ENCODE peak calls at places on chromosomes 16 and 17, in seven cellular contexts. K is HCT116, U is H1, J is HepG2, Z is SK-N-SH, X is GM12878, T is K562. S is an unnamed sample.

GRCh38 chr17:65514082-65514481 is 47.4 kb downstream of the AXIN2 start:
- DNase-seq in K (no peak), U (no peak), J (no peak), Z (no peak), X (no peak), T (no peak), S (peak)

GRCh38 chr16:70696368-70696767 is 10.5 kb upstream of the MTSS2 start:
- DNase-seq in K (no peak), U (no peak), J (no peak), Z (no peak), X (no peak), T (no peak), S (no peak)

GRCh38 chr17:67095803-67096202 is 51.4 kb downstream of the CACNG1 start:
- DNase-seq in K (no peak), U (no peak), J (peak), Z (no peak), X (no peak), T (no peak), S (peak)

GRCh38 chr17:64273006-64273405 is 9.9 kb upstream of the TEX2 start:
- DNase-seq in K (no peak), U (no peak), J (no peak), Z (no peak), X (no peak), T (no peak), S (no peak)

GRCh38 chr17:73719588-73720071 is 75.4 kb upstream of the SDK2 start:
- DNase-seq in K (no peak), U (no peak), J (peak), Z (peak), X (no peak), T (no peak), S (no peak)

GRCh38 chr17:49996495-49997255 is 1.7 kb upstream of the DLX3 start:
- DNase-seq in K (no peak), U (peak), J (no peak), Z (peak), X (no peak), T (peak), S (peak)

GRCh38 chr16:67019171-67019570 is 9.8 kb upstream of the CBFB start:
- DNase-seq in K (no peak), U (no peak), J (no peak), Z (no peak), X (no peak), T (no peak), S (no peak)

GRCh38 chr16:13393816-13394215 is 492.4 kb downstream of the SHISA9 start:
- DNase-seq in K (no peak), U (no peak), J (no peak), Z (no peak), X (no peak), T (no peak), S (no peak)

GRCh38 chr17:6712058-6712853 is 913 bp downstream of the SLC13A5 start:
- DNase-seq in K (no peak), U (peak), J (peak), Z (peak), X (no peak), T (no peak), S (no peak)

GRCh38 chr16:11325404-11326083 is 19.7 kb upstream of the RMI2 start:
- DNase-seq in K (no peak), U (no peak), J (no peak), Z (no peak), X (peak), T (no peak), S (no peak)

GRCh38 chr17:63039899-63040602 is 74.0 kb downstream of the TANC2 start:
- DNase-seq in K (peak), U (no peak), J (no peak), Z (no peak), X (no peak), T (no peak), S (peak)

GRCh38 chr17:1907818-1908698 is 78.3 kb downstream of the RPA1 start:
- DNase-seq in K (no peak), U (peak), J (no peak), Z (no peak), X (no peak), T (no peak), S (peak)

GRCh38 chr16:11949527-11949926 is 7.7 kb upstream of the NPIPB2 start:
- DNase-seq in K (peak), U (peak), J (peak), Z (peak), X (no peak), T (peak), S (peak)

GRCh38 chr16:53910990-53911389 is 207.0 kb downstream of the FTO start:
- DNase-seq in K (no peak), U (no peak), J (no peak), Z (no peak), X (no peak), T (no peak), S (no peak)

GRCh38 chr16:81765111-81765919 is 13.8 kb upstream of the PLCG2 start:
- DNase-seq in K (no peak), U (no peak), J (no peak), Z (no peak), X (no peak), T (no peak), S (no peak)

GRCh38 chr17:1072551-1072961 is 75.6 kb downstream of the TIMM22 start:
- DNase-seq in K (no peak), U (no peak), J (no peak), Z (no peak), X (no peak), T (no peak), S (no peak)

GRCh38 chr17:81094744-81095607 is 60.0 kb downstream of the BAIAP2 start:
- DNase-seq in K (peak), U (peak), J (peak), Z (peak), X (peak), T (peak), S (peak)

GRCh38 chr17:45784583-45785372 is 658 bp downstream of the CRHR1 start:
- DNase-seq in K (no peak), U (peak), J (peak), Z (peak), X (no peak), T (peak), S (no peak)

GRCh38 chr17:60610481-60610880 is 10.5 kb downstream of the PPM1D start:
- DNase-seq in K (no peak), U (no peak), J (no peak), Z (no peak), X (no peak), T (no peak), S (no peak)

GRCh38 chr16:61289141-61289540 is 747.1 kb downstream of the CDH8 start:
- DNase-seq in K (no peak), U (no peak), J (no peak), Z (no peak), X (no peak), T (no peak), S (no peak)

GRCh38 chr17:39400547-39401411 is 647 bp downstream of the FBXL20 start:
- DNase-seq in K (no peak), U (no peak), J (no peak), Z (peak), X (no peak), T (no peak), S (no peak)

GRCh38 chr17:47720196-47720595 is 12.8 kb upstream of the TBX21 start:
- DNase-seq in K (no peak), U (no peak), J (no peak), Z (no peak), X (no peak), T (no peak), S (no peak)

GRCh38 chr17:29590979-29591736 is 1.7 kb upstream of the GIT1 start:
- DNase-seq in K (peak), U (no peak), J (peak), Z (peak), X (no peak), T (peak), S (peak)

GRCh38 chr17:48179071-48179945 is 71.7 kb downstream of the SNX11 start:
- DNase-seq in K (no peak), U (no peak), J (no peak), Z (no peak), X (no peak), T (no peak), S (no peak)

GRCh38 chr17:16935786-16936185 is 36.1 kb downstream of the TNFRSF13B start:
- DNase-seq in K (no peak), U (no peak), J (no peak), Z (no peak), X (no peak), T (no peak), S (no peak)

GRCh38 chr17:42980766-42981397 is 517 bp downstream of the RUNDC1 start:
- DNase-seq in K (peak), U (peak), J (peak), Z (peak), X (peak), T (peak), S (peak)

DNA sequence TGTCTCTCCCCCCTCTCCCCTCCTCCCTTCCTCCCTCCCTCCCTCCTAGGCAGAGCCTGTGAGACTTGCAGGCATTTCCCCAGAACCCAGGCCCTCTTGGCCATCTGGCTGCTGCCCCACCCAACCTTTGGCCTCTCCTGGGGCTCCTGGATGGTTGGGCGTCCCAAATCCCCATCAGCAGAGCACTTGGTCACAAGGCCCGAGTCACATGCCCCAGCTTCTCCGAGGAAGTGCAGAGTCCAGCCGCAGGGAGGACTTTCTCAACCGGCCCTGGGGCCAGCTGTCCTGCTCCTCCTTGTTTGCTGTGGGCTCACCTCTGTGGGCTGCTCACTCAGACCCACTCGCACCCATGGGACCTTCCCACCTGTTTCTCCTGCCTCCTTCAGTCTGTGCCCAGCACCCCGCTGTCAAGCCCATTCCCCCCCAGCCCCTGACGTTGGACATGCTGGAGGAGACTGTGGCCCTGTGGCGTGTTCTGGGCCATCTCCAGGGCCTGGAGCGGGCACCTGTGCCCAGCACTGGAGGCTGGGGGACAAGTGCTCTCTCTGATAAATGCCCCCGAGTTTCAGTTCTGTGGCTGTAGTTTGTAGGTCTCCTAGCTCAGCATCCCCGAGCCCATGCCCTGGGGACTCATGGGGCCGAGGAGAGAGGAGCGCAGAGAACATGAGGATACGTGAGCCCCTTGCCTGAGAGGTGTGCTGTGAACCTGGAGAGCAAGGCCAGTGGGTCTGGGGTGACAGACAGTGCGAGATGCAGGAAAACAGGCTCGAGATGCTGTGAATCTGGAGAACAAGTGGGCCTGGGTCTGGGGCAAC is 42.3 kb upstream of the ZNF750 start:
- DNase-seq in K (no peak), U (no peak), J (peak), Z (no peak), X (no peak), T (no peak), S (no peak)
- TF ChIP-seq RAD21 in K (no peak), U (no peak), J (peak), Z (no peak), X (no peak), T (no peak), S (no peak)

GRCh38 chr17:79951361-79952264 is 84.1 kb downstream of the TBC1D16 start:
- DNase-seq in K (no peak), U (no peak), J (peak), Z (peak), X (no peak), T (no peak), S (peak)
- H2AFZ ChIP-seq in K (no peak), U (no peak), J (no peak), Z (no peak), X (no peak), T (no peak), S (peak)

DNA sequence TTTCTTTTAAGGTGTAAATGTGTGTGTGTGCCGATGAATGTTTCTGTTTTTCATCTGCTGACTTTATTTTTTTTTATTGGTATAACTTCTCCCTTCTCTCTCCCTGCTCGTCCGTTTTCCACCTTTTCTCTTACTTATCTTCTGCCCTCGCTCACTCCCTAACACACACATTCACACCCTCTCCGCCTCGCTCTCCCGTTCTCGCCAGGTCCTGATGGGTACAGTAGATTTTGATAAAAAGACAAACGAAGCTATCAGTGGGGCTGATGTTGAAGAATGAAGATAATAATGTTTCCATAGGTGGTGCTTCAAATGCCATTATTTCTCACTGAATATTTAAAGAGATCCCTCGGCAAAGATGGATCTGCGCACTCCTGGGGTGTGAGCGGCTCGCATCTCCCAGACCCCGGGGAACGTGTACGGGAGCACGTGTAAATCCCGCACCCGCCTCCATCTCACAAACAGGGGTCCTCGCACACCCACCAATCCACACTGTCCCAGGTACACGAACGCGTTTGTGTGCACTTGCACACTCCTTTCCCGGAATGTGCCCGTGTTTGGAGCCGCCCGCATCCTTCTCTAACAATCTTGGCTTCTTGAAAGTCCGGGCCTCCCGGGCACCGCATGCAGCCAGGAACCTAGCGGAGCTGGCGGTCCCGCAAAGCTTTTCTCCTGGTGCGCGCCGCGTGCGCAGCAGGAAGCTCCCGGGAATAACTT is 2.4 kb upstream of the SALL1 start:
- DNase-seq in K (no peak), U (peak), J (no peak), Z (peak), X (no peak), T (no peak), S (no peak)
- TF ChIP-seq RAD21 in K (no peak), U (no peak), J (no peak), Z (no peak), X (no peak), T (no peak), S (no peak)

GRCh38 chr17:9837551-9838471 is 12.1 kb downstream of the GLP2R start:
- DNase-seq in K (no peak), U (no peak), J (no peak), Z (no peak), X (no peak), T (no peak), S (peak)
- H2AFZ ChIP-seq in K (no peak), U (peak), J (no peak), Z (no peak), X (no peak), T (no peak), S (peak)

S was measured in IMR-90.